ENCODE peak calls at places on chromosomes 12 and 14, in five cellular contexts. K, W, H, Q and O are unnamed samples. For H3K4me1, the result is how much of the 10 kb centered on the place peaks cover.

GRCh38 chr12:75908961-75909699 is 122.4 kb downstream of the PHLDA1 start:
- DNase-seq in K (no peak), W (peak), H (no peak), Q (no peak), O (no peak)

GRCh38 chr12:3332190-3332589 is 158.8 kb upstream of the PRMT8 start:
- DNase-seq in K (no peak), W (no peak), H (no peak), Q (no peak), O (no peak)

GRCh38 chr12:54126696-54127537 is 61.9 kb downstream of the SMUG1 start:
- DNase-seq in K (no peak), W (peak), H (no peak), Q (no peak), O (no peak)

GRCh38 chr14:78997811-78998210 is 827.6 kb downstream of the NRXN3 start:
- DNase-seq in K (no peak), W (peak), H (no peak), Q (no peak), O (no peak)

GRCh38 chr14:104673481-104673880 is 15.9 kb upstream of the INF2 start:
- DNase-seq in K (no peak), W (no peak), H (no peak), Q (no peak), O (no peak)

GRCh38 chr12:48340891-48341290 is 9.8 kb downstream of the ZNF641 start:
- DNase-seq in K (no peak), W (no peak), H (no peak), Q (no peak), O (no peak)

GRCh38 chr14:38589747-38590350 is 334.0 kb upstream of the CLEC14A start:
- DNase-seq in K (no peak), W (no peak), H (no peak), Q (no peak), O (no peak)

GRCh38 chr12:12384601-12385321 is 27.9 kb downstream of the BORCS5 start:
- DNase-seq in K (no peak), W (peak), H (no peak), Q (no peak), O (no peak)

GRCh38 chr14:85528882-85529585 is 910 bp upstream of the FLRT2 start:
- DNase-seq in K (no peak), W (no peak), H (no peak), Q (no peak), O (no peak)

GRCh38 chr14:68199465-68200145 is 380.0 kb downstream of the RAD51B start:
- DNase-seq in K (no peak), W (no peak), H (no peak), Q (no peak), O (no peak)

GRCh38 chr14:54566152-54566409 is 847 bp upstream of the SAMD4A start:
- DNase-seq in K (no peak), W (no peak), H (no peak), Q (no peak), O (no peak)

GRCh38 chr12:97048421-97049035 is 141.5 kb downstream of the NEDD1 start:
- DNase-seq in K (no peak), W (no peak), H (no peak), Q (no peak), O (no peak)

GRCh38 chr12:109900752-109901580 is 892 bp downstream of the TCHP start:
- DNase-seq in K (no peak), W (peak), H (no peak), Q (no peak), O (no peak)

GRCh38 chr12:109897029-109897428 is 3.0 kb upstream of the TCHP start:
- DNase-seq in K (no peak), W (no peak), H (no peak), Q (no peak), O (no peak)

GRCh38 chr12:109902866-109903265 is 2.8 kb downstream of the TCHP start:
- DNase-seq in K (no peak), W (no peak), H (no peak), Q (no peak), O (no peak)

GRCh38 chr12:109896188-109896587 is 3.9 kb upstream of the TCHP start:
- DNase-seq in K (no peak), W (no peak), H (no peak), Q (no peak), O (no peak)

GRCh38 chr12:109899783-109900751 is at the start of gene TCHP:
- DNase-seq in K (peak), W (peak), H (peak), Q (peak), O (peak)
- H3K27ac ChIP-seq in K (peak), W (peak), H (peak), Q (peak), O (peak)

DNA sequence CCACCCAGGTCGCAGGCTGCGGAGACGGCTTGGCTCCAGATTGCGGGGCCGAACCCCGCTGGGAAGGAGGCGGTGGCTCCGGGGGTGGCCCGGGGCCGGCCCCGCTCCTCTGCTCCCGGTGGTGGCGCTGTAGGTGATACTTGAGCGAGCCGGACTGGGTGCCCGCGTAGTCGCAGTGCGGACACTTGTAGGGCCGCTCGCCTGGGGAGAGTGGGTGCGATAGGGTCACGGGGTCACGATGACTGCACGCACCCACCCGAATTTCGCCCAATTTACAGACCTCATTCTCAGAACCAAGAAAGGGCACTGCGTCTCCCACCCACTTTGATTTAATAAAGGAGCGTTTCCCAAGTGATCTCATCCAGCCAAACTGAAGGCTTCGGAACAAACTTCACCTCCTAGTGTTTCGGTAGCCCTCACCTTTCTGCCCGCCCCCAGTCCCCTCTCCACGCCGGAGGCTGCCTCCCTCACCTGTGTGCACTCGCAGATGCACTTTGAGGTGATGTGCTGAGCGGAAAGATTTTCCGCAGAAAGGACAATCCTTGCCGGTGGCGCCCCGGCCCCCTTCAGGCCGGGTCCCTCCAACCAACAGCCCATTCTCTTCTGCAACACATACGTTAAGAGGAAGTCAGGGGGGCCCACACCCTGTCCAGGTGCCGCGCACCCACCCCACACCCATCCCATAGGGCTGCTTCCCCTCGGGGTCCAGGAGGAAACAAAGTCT is 7.4 kb downstream of the ZNF219 start:
- DNase-seq in K (no peak), W (peak), H (no peak), Q (no peak), O (no peak)
- H3K4me1 ChIP-seq in K (under half), W (under half), H (under half), Q (under half), O (under half)

GRCh38 chr12:118980407-118981014 is 830 bp upstream of the SRRM4 start:
- DNase-seq in K (no peak), W (peak), H (no peak), Q (no peak), O (no peak)
- H3K27ac ChIP-seq in K (no peak), W (no peak), H (no peak), Q (no peak), O (no peak)

DNA sequence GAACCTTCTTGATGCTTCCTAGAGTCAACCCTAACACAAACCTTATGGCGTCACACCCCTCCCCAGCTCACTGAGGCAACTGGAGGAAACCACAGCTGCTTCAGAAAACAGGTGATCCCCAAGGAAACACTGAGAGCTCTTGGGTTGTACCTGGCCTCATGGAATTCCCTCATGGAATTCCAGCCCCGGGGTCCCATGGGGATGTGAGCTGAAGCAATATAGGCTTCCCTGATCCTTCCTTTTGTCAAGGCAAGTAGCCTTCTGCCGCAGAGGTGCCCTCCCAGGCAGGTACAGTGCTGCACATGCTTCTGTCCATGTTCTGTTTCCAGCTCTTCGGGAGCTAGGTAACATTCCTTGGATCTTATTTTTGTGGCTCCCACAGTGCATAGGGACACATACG is 47.3 kb downstream of the TSPAN11 start:
- DNase-seq in K (no peak), W (no peak), H (no peak), Q (no peak), O (no peak)
- H3K4me1 ChIP-seq in K (under half), W (half or more), H (under half), Q (under half), O (under half)

GRCh38 chr12:16358896-16359295 is 11.5 kb downstream of the MGST1 start:
- DNase-seq in K (no peak), W (no peak), H (no peak), Q (no peak), O (no peak)

GRCh38 chr12:16362550-16362949 is 15.1 kb downstream of the MGST1 start:
- DNase-seq in K (no peak), W (no peak), H (no peak), Q (no peak), O (no peak)

GRCh38 chr12:16361142-16361783 is 13.8 kb downstream of the MGST1 start:
- DNase-seq in K (no peak), W (no peak), H (no peak), Q (no peak), O (no peak)

GRCh38 chr12:16359512-16360491 is 12.4 kb downstream of the MGST1 start:
- DNase-seq in K (no peak), W (peak), H (no peak), Q (no peak), O (no peak)
- H3K27ac ChIP-seq in K (no peak), W (no peak), H (no peak), Q (no peak), O (no peak)

GRCh38 chr12:121512561-121512960 is 68.3 kb downstream of the KDM2B start:
- DNase-seq in K (no peak), W (no peak), H (no peak), Q (peak), O (no peak)
- H3K4me1 ChIP-seq in K (under half), W (under half), H (under half), Q (under half), O (under half)

DNA sequence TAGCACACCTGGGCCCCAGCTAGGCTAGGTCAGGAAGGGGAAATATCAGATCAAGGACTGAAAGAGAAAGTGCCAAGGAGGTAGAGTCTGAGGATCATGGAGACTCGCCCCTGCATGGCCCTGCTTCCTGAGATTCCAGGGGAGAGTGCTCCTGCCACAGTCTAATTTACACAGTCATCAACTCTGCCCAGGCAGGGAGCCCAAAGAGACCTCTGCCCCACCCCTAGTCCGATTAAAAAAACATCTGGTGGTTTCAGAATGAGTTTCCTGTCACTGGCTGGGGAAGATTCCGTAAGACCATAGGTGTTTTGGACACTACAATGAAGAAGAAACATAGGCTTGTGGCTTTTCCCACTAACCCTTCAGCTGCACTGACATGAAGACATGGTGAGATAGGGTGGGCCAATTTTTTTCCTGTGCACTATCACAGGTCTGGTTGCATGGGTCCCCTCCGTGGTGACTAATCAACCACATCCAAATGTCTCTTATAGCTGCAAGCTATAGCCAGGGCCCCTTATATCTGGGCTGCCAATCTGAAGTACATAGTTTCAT is 31.5 kb upstream of the GZMB start:
- DNase-seq in K (no peak), W (no peak), H (no peak), Q (no peak), O (no peak)
- H3K27ac ChIP-seq in K (no peak), W (no peak), H (no peak), Q (no peak), O (no peak)